ENCODE peak calls at places on chromosomes 2 and 18, in six cellular contexts. One of them, this sample, is unnamed.

GRCh38 chr2:19673213-19673791 is 228.5 kb downstream of the TTC32 start:
- DNase-seq in upper lobe of right lung: no peak
- DNase-seq in kidney epithelial cell: no peak
- DNase-seq in HFF-Myc: no peak
- DNase-seq in thoracic aorta: no peak
- DNase-seq in spleen: no peak
- DNase-seq in this sample: no peak

GRCh38 chr2:170974304-170974993 is 45.4 kb downstream of the GORASP2 start:
- DNase-seq in upper lobe of right lung: no peak
- DNase-seq in kidney epithelial cell: no peak
- DNase-seq in HFF-Myc: no peak
- DNase-seq in thoracic aorta: no peak
- DNase-seq in spleen: no peak
- DNase-seq in this sample: no peak

GRCh38 chr2:239357954-239358754 is 42.7 kb downstream of the HDAC4 start:
- DNase-seq in upper lobe of right lung: no peak
- DNase-seq in kidney epithelial cell: no peak
- DNase-seq in HFF-Myc: no peak
- DNase-seq in thoracic aorta: no peak
- DNase-seq in spleen: no peak
- DNase-seq in this sample: no peak

GRCh38 chr2:44940612-44941464 is 664 bp upstream of the SIX3 start:
- DNase-seq in upper lobe of right lung: no peak
- DNase-seq in kidney epithelial cell: no peak
- DNase-seq in HFF-Myc: no peak
- DNase-seq in thoracic aorta: no peak
- DNase-seq in spleen: peak
- DNase-seq in this sample: no peak

GRCh38 chr2:133077259-133077822 is 407.3 kb upstream of the LYPD1 start:
- DNase-seq in upper lobe of right lung: no peak
- DNase-seq in kidney epithelial cell: no peak
- DNase-seq in HFF-Myc: no peak
- DNase-seq in thoracic aorta: no peak
- DNase-seq in spleen: no peak
- DNase-seq in this sample: no peak

GRCh38 chr2:117856415-117857210 is 42.1 kb downstream of the DDX18 start:
- DNase-seq in upper lobe of right lung: no peak
- DNase-seq in kidney epithelial cell: peak
- DNase-seq in HFF-Myc: peak
- DNase-seq in thoracic aorta: no peak
- DNase-seq in spleen: no peak
- DNase-seq in this sample: no peak

GRCh38 chr2:64640153-64641044 is 13.3 kb downstream of the SERTAD2 start:
- DNase-seq in upper lobe of right lung: no peak
- DNase-seq in kidney epithelial cell: no peak
- DNase-seq in HFF-Myc: no peak
- DNase-seq in thoracic aorta: no peak
- DNase-seq in spleen: no peak
- DNase-seq in this sample: no peak

GRCh38 chr2:137659616-137660015 is 304.7 kb upstream of the HNMT start:
- DNase-seq in upper lobe of right lung: no peak
- DNase-seq in kidney epithelial cell: peak
- DNase-seq in HFF-Myc: no peak
- DNase-seq in thoracic aorta: no peak
- DNase-seq in spleen: no peak
- DNase-seq in this sample: no peak

GRCh38 chr2:10875126-10875525 is 36.6 kb upstream of the KCNF1 start:
- DNase-seq in upper lobe of right lung: no peak
- DNase-seq in kidney epithelial cell: no peak
- DNase-seq in HFF-Myc: no peak
- DNase-seq in thoracic aorta: no peak
- DNase-seq in spleen: no peak
- DNase-seq in this sample: no peak

GRCh38 chr2:238326801-238327365 is 6.6 kb downstream of the TRAF3IP1 start:
- DNase-seq in upper lobe of right lung: no peak
- DNase-seq in kidney epithelial cell: no peak
- DNase-seq in HFF-Myc: peak
- DNase-seq in thoracic aorta: no peak
- DNase-seq in spleen: no peak
- DNase-seq in this sample: no peak

GRCh38 chr18:77632738-77633137 is 383.1 kb downstream of the GALR1 start:
- DNase-seq in upper lobe of right lung: no peak
- DNase-seq in kidney epithelial cell: no peak
- DNase-seq in HFF-Myc: no peak
- DNase-seq in thoracic aorta: no peak
- DNase-seq in spleen: no peak
- DNase-seq in this sample: no peak

GRCh38 chr2:229920011-229920781 is 1.6 kb downstream of the TRIP12 start:
- DNase-seq in upper lobe of right lung: no peak
- DNase-seq in kidney epithelial cell: no peak
- DNase-seq in HFF-Myc: no peak
- DNase-seq in thoracic aorta: no peak
- DNase-seq in spleen: peak
- DNase-seq in this sample: no peak

GRCh38 chr2:48213646-48214045 is 307.3 kb upstream of the FBXO11 start:
- DNase-seq in upper lobe of right lung: no peak
- DNase-seq in kidney epithelial cell: no peak
- DNase-seq in HFF-Myc: no peak
- DNase-seq in thoracic aorta: no peak
- DNase-seq in spleen: no peak
- DNase-seq in this sample: no peak

GRCh38 chr18:50193796-50194622 is 938 bp downstream of the MYO5B start:
- DNase-seq in upper lobe of right lung: peak
- DNase-seq in kidney epithelial cell: no peak
- DNase-seq in HFF-Myc: no peak
- DNase-seq in thoracic aorta: no peak
- DNase-seq in spleen: no peak
- DNase-seq in this sample: no peak

GRCh38 chr2:8003462-8004075 is 678.3 kb upstream of the ID2 start:
- DNase-seq in upper lobe of right lung: no peak
- DNase-seq in kidney epithelial cell: no peak
- DNase-seq in HFF-Myc: peak
- DNase-seq in thoracic aorta: peak
- DNase-seq in spleen: no peak
- DNase-seq in this sample: no peak

GRCh38 chr2:180572346-180572745 is 408.1 kb upstream of the UBE2E3 start:
- DNase-seq in upper lobe of right lung: no peak
- DNase-seq in kidney epithelial cell: no peak
- DNase-seq in HFF-Myc: no peak
- DNase-seq in thoracic aorta: no peak
- DNase-seq in spleen: no peak
- DNase-seq in this sample: no peak

GRCh38 chr2:72789241-72789640 is 36.6 kb downstream of the EXOC6B start:
- DNase-seq in upper lobe of right lung: no peak
- DNase-seq in kidney epithelial cell: no peak
- DNase-seq in HFF-Myc: no peak
- DNase-seq in thoracic aorta: no peak
- DNase-seq in spleen: no peak
- DNase-seq in this sample: no peak

GRCh38 chr2:106316937-106317336 is 122.8 kb upstream of the UXS1 start:
- DNase-seq in upper lobe of right lung: no peak
- DNase-seq in kidney epithelial cell: no peak
- DNase-seq in HFF-Myc: no peak
- DNase-seq in thoracic aorta: no peak
- DNase-seq in spleen: no peak
- DNase-seq in this sample: no peak

GRCh38 chr2:24048662-24049484 is 668 bp upstream of the FKBP1B start:
- DNase-seq in upper lobe of right lung: no peak
- DNase-seq in kidney epithelial cell: no peak
- DNase-seq in HFF-Myc: no peak
- DNase-seq in thoracic aorta: no peak
- DNase-seq in spleen: no peak
- DNase-seq in this sample: no peak

GRCh38 chr2:43461461-43462073 is 134.3 kb downstream of the THADA start:
- DNase-seq in upper lobe of right lung: no peak
- DNase-seq in kidney epithelial cell: no peak
- DNase-seq in HFF-Myc: no peak
- DNase-seq in thoracic aorta: no peak
- DNase-seq in spleen: no peak
- DNase-seq in this sample: no peak

GRCh38 chr2:46326231-46326980 is 29.2 kb downstream of the EPAS1 start:
- DNase-seq in upper lobe of right lung: no peak
- DNase-seq in kidney epithelial cell: no peak
- DNase-seq in HFF-Myc: no peak
- DNase-seq in thoracic aorta: no peak
- DNase-seq in spleen: no peak
- DNase-seq in this sample: no peak

GRCh38 chr2:134253117-134253704 is 661 bp upstream of the MGAT5 start:
- DNase-seq in upper lobe of right lung: no peak
- DNase-seq in kidney epithelial cell: no peak
- DNase-seq in HFF-Myc: no peak
- DNase-seq in thoracic aorta: no peak
- DNase-seq in spleen: no peak
- DNase-seq in this sample: no peak

GRCh38 chr18:35572644-35573043 is 8.9 kb upstream of the GALNT1 start:
- DNase-seq in upper lobe of right lung: no peak
- DNase-seq in kidney epithelial cell: no peak
- DNase-seq in HFF-Myc: no peak
- DNase-seq in thoracic aorta: no peak
- DNase-seq in spleen: no peak
- DNase-seq in this sample: no peak

GRCh38 chr2:174335605-174336402 is 1.1 kb downstream of the SP9 start:
- DNase-seq in upper lobe of right lung: no peak
- DNase-seq in kidney epithelial cell: no peak
- DNase-seq in HFF-Myc: no peak
- DNase-seq in thoracic aorta: no peak
- DNase-seq in spleen: no peak
- DNase-seq in this sample: no peak

GRCh38 chr2:185433824-185434223 is 304.8 kb upstream of the FSIP2 start:
- DNase-seq in upper lobe of right lung: no peak
- DNase-seq in kidney epithelial cell: no peak
- DNase-seq in HFF-Myc: no peak
- DNase-seq in thoracic aorta: no peak
- DNase-seq in spleen: no peak
- DNase-seq in this sample: no peak

GRCh38 chr18:13434854-13435253 is 216.3 kb downstream of the LDLRAD4 start:
- DNase-seq in upper lobe of right lung: no peak
- DNase-seq in kidney epithelial cell: no peak
- DNase-seq in HFF-Myc: no peak
- DNase-seq in thoracic aorta: no peak
- DNase-seq in spleen: no peak
- DNase-seq in this sample: no peak
- TF ChIP-seq CTCF in upper lobe of right lung: no peak
- TF ChIP-seq CTCF in kidney epithelial cell: no peak
- TF ChIP-seq CTCF in HFF-Myc: no peak
- TF ChIP-seq CTCF in thoracic aorta: no peak
- TF ChIP-seq CTCF in spleen: no peak
- TF ChIP-seq CTCF in this sample: no peak

DNA sequence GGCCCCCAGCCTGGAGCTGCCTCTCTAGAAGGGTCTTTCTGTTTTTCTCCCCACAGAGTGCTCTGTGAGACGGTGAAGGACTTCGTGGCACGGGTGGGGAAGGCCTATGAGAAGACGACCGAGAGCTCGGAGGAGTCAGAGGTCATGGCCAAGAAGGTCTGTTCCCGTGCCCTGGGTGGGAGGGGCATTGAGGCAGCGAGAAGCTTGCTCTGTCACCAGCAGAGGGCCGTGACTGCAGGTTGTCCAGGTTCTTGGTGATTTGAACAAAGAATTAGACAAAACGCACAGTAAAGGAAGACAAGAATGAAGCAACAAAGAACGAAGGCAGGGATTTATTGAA is 93.9 kb downstream of the DGKD start:
- DNase-seq in upper lobe of right lung: peak
- DNase-seq in kidney epithelial cell: no peak
- DNase-seq in HFF-Myc: no peak
- DNase-seq in thoracic aorta: no peak
- DNase-seq in spleen: peak
- DNase-seq in this sample: no peak
- TF ChIP-seq CTCF in upper lobe of right lung: no peak
- TF ChIP-seq CTCF in kidney epithelial cell: peak
- TF ChIP-seq CTCF in HFF-Myc: peak
- TF ChIP-seq CTCF in thoracic aorta: no peak
- TF ChIP-seq CTCF in spleen: no peak
- TF ChIP-seq CTCF in this sample: no peak

DNA sequence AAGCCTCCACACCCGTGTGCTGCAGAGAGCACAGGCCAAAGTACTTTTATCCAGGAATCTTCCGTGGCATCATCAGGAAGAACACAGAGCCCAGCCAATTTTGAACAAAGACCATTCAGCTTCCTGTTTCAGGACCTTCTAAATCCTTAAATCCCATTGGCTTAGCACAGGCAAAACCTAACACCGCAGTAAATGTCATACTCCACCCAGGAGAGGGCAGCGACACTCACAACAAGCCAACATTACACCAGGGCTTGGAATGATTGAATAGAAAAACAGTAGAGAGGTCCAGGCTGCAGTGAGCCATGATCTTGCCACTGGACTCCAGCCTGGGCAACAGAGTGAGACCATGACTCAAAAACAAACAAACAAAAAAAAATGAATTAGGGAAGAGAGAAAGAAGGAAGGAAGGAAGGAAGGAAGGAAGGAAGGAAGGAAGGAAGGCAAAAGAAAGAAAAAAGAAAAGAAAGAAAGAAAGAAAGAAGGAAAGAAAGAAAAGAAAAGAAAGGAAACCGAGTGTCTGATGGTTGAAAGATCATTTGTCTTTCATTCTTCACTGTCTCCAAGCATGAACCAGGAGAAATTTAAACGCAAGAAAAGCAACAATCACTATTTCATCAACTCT is 144.6 kb upstream of the SATB2 start:
- DNase-seq in upper lobe of right lung: no peak
- DNase-seq in kidney epithelial cell: no peak
- DNase-seq in HFF-Myc: no peak
- DNase-seq in thoracic aorta: no peak
- DNase-seq in spleen: no peak
- DNase-seq in this sample: no peak
- TF ChIP-seq CTCF in upper lobe of right lung: no peak
- TF ChIP-seq CTCF in kidney epithelial cell: no peak
- TF ChIP-seq CTCF in HFF-Myc: no peak
- TF ChIP-seq CTCF in thoracic aorta: no peak
- TF ChIP-seq CTCF in spleen: no peak
- TF ChIP-seq CTCF in this sample: no peak

DNA sequence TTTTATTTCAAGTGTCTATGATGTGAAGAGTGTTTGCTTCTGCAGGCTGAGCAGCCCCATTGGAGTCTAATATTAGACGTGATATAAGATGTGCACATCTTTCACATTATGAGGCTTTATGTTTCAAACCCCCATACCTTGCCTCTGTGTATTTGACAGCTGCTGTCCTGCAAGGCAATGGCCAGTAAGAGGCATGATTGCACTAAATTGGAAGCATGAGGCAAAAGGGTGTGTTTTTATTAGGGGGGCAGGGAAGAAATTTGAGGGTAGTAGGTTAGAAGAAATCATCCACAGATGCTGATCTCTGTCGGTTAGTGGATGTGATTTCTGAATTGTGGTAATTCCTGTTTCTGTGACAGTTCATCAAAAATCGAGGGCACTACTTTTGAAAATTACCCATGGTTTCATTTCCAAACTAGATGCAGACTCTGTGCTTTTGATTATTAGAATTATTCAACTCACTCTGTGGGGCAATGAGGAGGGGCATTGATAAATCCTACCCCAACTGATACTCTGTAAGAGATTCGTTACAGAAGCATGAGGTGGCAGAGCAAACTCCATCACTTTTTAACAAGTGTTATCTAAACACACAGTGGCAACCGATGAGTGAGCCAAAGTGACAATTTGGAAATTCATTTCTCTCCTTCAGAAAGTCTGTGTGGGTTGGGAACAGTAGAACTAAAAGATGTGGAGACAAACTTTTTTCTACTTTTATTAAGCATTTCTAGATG is 452.9 kb downstream of the ARHGAP15 start:
- DNase-seq in upper lobe of right lung: no peak
- DNase-seq in kidney epithelial cell: no peak
- DNase-seq in HFF-Myc: no peak
- DNase-seq in thoracic aorta: no peak
- DNase-seq in spleen: no peak
- DNase-seq in this sample: no peak
- TF ChIP-seq CTCF in upper lobe of right lung: no peak
- TF ChIP-seq CTCF in kidney epithelial cell: no peak
- TF ChIP-seq CTCF in HFF-Myc: peak
- TF ChIP-seq CTCF in thoracic aorta: no peak
- TF ChIP-seq CTCF in spleen: no peak
- TF ChIP-seq CTCF in this sample: no peak

This sample was measured in CD14-positive monocyte.